ENCODE peak calls at places on chromosome 20, in five cellular contexts. B is IMR-90, F is bronchial epithelial cell, I is fibroblast of mammary gland, P is H1. E is an unnamed sample.

GRCh38 chr20:2093200-2093781 is 8.3 kb upstream of the STK35 start:
- DNase-seq in P (peak), I (peak), B (no peak), F (peak), E (no peak)

GRCh38 chr20:52972965-52973819 is 1.0 kb downstream of the TSHZ2 start:
- DNase-seq in F (no peak), B (no peak), I (peak), P (peak), E (no peak)

GRCh38 chr20:368915-369314 is 11.6 kb upstream of the TRIB3 start:
- DNase-seq in P (no peak), B (no peak), I (no peak), F (no peak), E (no peak)

GRCh38 chr20:1685304-1686052 is 27.9 kb upstream of the SIRPG start:
- DNase-seq in F (no peak), B (no peak), I (no peak), P (peak), E (no peak)

GRCh38 chr20:21175433-21175832 is 49.6 kb downstream of the KIZ start:
- DNase-seq in I (no peak), F (no peak), B (no peak), P (no peak), E (no peak)

GRCh38 chr20:3712279-3712873 is at the start of gene SIGLEC1:
- DNase-seq in I (no peak), F (no peak), P (no peak), B (no peak), E (no peak)

GRCh38 chr20:53642196-53643030 is 48.8 kb upstream of the ZNF217 start:
- DNase-seq in B (peak), F (peak), I (peak), P (no peak), E (no peak)

GRCh38 chr20:51860015-51860882 is 57.9 kb upstream of the SALL4 start:
- DNase-seq in P (no peak), F (no peak), I (peak), B (peak), E (peak)

GRCh38 chr20:3771552-3772058 is 4.1 kb upstream of the ADISSP start:
- DNase-seq in P (no peak), F (no peak), I (no peak), B (no peak), E (no peak)

GRCh38 chr20:34676642-34677373 is at the start of gene PIGU:
- DNase-seq in F (peak), B (peak), I (peak), P (peak), E (peak)

GRCh38 chr20:34675561-34675960 is 1.3 kb downstream of the PIGU start:
- DNase-seq in P (no peak), I (no peak), B (no peak), F (no peak), E (no peak)

GRCh38 chr20:34673411-34673810 is 3.5 kb downstream of the PIGU start:
- DNase-seq in P (no peak), B (no peak), F (no peak), I (no peak), E (no peak)

GRCh38 chr20:34680586-34680985 is 3.7 kb upstream of the PIGU start:
- DNase-seq in B (no peak), P (no peak), F (no peak), I (peak), E (no peak)

DNA sequence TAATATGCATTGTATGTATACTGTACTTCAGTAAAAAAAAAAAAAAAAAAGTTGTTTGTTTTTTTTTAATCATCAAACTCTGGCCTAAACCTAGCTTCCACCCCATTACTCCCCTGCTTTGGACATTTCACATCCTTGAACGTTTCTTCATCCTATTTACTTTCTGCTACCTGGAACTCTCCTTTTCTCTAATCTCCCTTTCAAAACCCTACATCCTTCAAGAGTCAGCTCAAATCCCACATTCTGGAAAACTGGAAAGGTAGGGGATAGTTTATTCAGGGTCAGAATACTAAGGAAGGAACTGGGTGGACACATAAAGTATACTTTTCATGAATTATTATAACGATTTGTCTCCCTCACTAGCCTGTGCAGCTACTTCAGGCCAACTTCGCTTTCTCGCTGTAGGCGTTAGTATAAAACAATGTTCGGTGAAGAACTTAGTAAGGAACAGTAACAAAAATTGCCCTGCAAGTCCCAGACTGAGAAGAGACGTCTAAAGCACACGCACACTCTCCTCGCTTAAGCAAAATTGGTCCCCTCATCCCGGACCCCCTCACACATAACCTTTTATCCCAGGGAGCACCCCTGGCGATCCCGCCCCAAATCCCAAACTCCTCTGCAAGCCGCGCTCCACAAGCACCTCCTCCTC is 775 bp downstream of the PIGU start:
- DNase-seq in I (no peak), P (no peak), F (no peak), B (no peak), E (no peak)
- H3K4me3 ChIP-seq in I (peak), P (peak), F (peak), B (peak), E (peak)

GRCh38 chr20:35280523-35280922 is 2.6 kb upstream of the MMP24OS start:
- DNase-seq in B (no peak), P (no peak), F (no peak), I (no peak), E (no peak)

GRCh38 chr20:35279040-35279439 is 1.1 kb upstream of the MMP24OS start:
- DNase-seq in B (peak), P (no peak), F (peak), I (no peak), E (no peak)

GRCh38 chr20:35283441-35284266 is 918 bp downstream of the EIF6 start:
- DNase-seq in F (peak), B (no peak), I (no peak), P (no peak), E (no peak)

GRCh38 chr20:35279533-35280174 is 1.7 kb upstream of the MMP24OS start:
- DNase-seq in B (no peak), F (no peak), I (no peak), P (no peak), E (no peak)

GRCh38 chr20:35281506-35282101 is 3.0 kb downstream of the EIF6 start:
- DNase-seq in P (no peak), B (no peak), I (no peak), F (no peak), E (no peak)
- TF ChIP-seq CTCF in P (no peak), B (no peak), I (no peak), F (no peak), E (no peak)

DNA sequence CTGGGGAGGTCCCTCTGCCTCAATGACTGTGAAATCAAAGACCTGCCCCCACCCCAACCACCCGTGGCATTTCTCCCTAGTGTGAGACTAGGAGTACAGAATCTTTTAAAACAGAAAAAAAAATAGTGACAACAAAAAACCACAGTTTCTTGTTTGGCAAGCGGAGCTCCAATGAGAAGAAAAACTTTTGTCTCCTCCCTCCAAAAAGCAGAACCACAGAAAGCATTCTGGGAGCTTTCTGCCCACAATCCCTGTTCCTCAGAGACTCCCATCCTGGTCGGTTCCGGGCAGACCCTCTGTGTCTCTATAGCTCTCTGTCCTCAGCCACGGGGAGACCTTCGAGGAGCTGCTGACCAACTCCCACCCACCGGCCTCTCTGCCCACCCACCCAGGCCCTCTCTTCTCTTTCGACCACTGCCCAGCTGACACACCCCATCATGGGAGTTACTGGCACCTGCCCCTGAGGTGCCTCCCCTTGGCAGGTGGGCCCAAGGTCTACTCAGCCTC is 4.9 kb downstream of the PREX1 start:
- DNase-seq in B (no peak), P (no peak), F (no peak), I (no peak), E (no peak)
- H3K4me3 ChIP-seq in B (no peak), P (no peak), F (no peak), I (no peak), E (no peak)

DNA sequence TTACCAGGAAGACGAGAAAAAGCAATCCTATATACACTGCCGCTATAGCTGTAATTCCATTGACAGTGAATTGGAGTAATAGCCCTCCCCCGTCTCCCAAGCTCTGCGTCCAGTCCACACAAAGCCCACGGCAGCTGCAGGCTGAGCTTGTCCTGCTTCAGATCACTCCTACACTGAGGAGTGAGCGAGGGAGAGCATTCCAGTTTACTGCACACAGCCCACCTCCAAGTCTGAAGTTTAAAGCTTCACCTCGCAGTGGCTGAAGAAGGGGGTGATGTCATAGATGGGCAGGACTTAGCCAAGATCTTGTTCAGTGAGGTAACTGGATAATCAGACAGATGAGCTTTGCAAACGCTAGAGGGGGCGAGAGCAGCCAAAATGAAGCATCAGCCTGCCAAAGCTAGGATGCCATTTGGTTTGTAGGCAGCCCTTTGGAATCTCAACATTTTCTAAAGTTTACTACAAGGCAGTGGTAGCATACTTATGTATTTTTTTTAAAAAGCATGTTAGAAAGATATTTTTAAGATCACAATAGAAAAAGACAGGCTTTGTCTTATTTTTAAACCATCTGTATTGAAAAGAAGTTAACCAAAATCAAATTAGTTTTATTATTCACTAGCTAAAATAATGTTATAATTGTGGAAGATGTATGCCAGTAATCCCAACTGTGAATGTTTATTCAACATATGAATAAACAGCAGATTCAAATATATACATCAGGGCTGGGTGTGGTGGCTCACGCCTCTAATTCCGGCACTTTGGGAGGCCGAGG is at the start of gene FLRT3:
- DNase-seq in P (peak), I (peak), B (peak), F (peak), E (peak)
- TF ChIP-seq CTCF in P (peak), I (peak), B (peak), F (peak), E (peak)

GRCh38 chr20:50111120-50111828 is 1.7 kb downstream of the UBE2V1 start:
- DNase-seq in F (peak), I (peak), B (peak), P (no peak), E (peak)

GRCh38 chr20:50112512-50113419 is at the start of gene UBE2V1:
- DNase-seq in B (peak), F (peak), P (peak), I (peak), E (no peak)

GRCh38 chr20:50111829-50112495 is 988 bp downstream of the UBE2V1 start:
- DNase-seq in B (no peak), P (no peak), F (no peak), I (no peak), E (no peak)

GRCh38 chr20:50108571-50109235 is 4.2 kb downstream of the UBE2V1 start:
- DNase-seq in F (peak), I (no peak), P (no peak), B (no peak), E (no peak)

DNA sequence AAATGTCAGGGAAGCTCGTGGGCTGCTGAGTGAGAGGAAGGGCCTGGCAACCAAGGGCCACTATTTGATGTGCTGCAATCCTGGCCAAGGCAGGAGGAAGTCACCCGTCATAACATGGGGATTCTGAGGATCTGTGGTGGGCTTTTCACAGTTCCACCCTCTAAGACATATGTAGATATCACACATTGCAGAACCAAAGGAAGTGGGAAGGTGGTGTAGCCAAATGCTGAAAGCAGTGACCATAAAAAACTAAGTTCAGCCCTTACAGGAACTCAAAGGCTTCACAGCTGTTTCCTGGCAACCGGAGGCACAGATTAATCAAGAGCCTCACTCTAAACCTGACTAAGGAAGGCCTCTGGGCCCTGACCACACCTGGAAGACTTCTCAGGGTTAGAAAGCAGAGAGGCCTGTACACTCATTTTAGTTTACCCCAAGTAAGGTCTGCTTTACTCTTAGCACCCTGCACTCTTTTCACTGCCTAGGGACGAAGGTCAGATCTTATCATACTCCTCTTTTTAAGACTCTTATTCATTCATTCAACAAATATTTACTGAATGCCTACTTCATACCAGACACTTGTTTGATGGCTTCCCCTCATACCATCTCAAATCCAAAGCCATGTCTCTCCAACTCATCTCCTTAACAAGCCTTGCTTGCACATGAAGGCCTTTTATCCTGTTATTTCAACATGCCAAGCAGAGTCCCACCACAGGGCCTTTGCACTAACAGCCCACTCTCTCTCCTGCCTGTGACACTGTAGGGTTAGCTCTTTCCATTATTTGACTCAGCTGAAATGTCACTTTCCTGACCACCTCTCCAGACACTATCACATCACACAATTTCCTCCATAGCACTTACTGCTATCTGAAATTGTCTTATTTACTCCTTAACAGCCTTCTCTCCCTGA is 2.6 kb downstream of the UBE2V1 start:
- DNase-seq in B (no peak), I (peak), P (no peak), F (peak), E (peak)
- H3K4me3 ChIP-seq in B (no peak), I (peak), P (no peak), F (no peak), E (no peak)

GRCh38 chr20:40506567-40506966 is 182.5 kb downstream of the MAFB start:
- DNase-seq in F (peak), I (peak), B (peak), P (no peak), E (peak)
- TF ChIP-seq CTCF in F (no peak), I (peak), B (no peak), P (no peak), E (no peak)